ENCODE peak calls at places on chromosome 4, in eight cellular contexts. N is H9; R is hepatocyte; B is lower lobe of right lung; S is CD8-positive, alpha-beta memory T cell; C is cardiac muscle cell; M is BE2C; A is uterus. U is an unnamed sample.
A peak's percentile ranks its signal among the peaks of the same experiment; 100 is the strongest.

GRCh38 chr4:52979020-52979419 is 116.9 kb downstream of the RASL11B start:
- DNase-seq in N (no peak), R (no peak), B (no peak), S (no peak), C (peak; percentile 35), M (no peak), A (no peak), U (no peak)

GRCh38 chr4:101178731-101179130 is 168.6 kb downstream of the PPP3CA start:
- DNase-seq in N (no peak), R (no peak), B (no peak), S (no peak), C (no peak), M (no peak), A (no peak), U (no peak)

GRCh38 chr4:48194986-48195773 is 61.1 kb upstream of the TXK start:
- DNase-seq in N (no peak), R (no peak), B (no peak), S (no peak), C (no peak), M (no peak), A (no peak), U (no peak)

GRCh38 chr4:55910140-55910539 is 38.6 kb upstream of the CEP135 start:
- DNase-seq in N (no peak), R (no peak), B (no peak), S (no peak), C (no peak), M (no peak), A (no peak), U (no peak)

GRCh38 chr4:6282247-6282646 is 12.6 kb downstream of the WFS1 start:
- DNase-seq in N (no peak), R (no peak), B (no peak), S (no peak), C (no peak), M (no peak), A (no peak), U (no peak)

GRCh38 chr4:2763511-2763967 is 7.4 kb upstream of the TNIP2 start:
- DNase-seq in N (no peak), R (no peak), B (peak; percentile 50), S (no peak), C (no peak), M (no peak), A (no peak), U (no peak)

GRCh38 chr4:122765702-122766352 is 33.3 kb downstream of the BBS12 start:
- DNase-seq in N (no peak), R (peak; percentile 26), B (no peak), S (no peak), C (no peak), M (no peak), A (no peak), U (no peak)

GRCh38 chr4:181030961-181031360 is 1212.2 kb upstream of the TENM3 start:
- DNase-seq in N (no peak), R (no peak), B (no peak), S (no peak), C (no peak), M (no peak), A (no peak), U (no peak)

GRCh38 chr4:186297013-186297645 is 31.1 kb downstream of the F11 start:
- DNase-seq in N (no peak), R (peak; percentile 73), B (no peak), S (no peak), C (peak; percentile 60), M (no peak), A (no peak), U (no peak)

GRCh38 chr4:80017125-80017854 is 55.7 kb downstream of the ANTXR2 start:
- DNase-seq in N (no peak), R (no peak), B (no peak), S (no peak), C (peak; percentile 5), M (no peak), A (no peak), U (no peak)

GRCh38 chr4:15963568-15963967 is 593 bp upstream of the FGFBP2 start:
- DNase-seq in N (no peak), R (no peak), B (peak; percentile 71), S (peak; percentile 36), C (no peak), M (no peak), A (no peak), U (no peak)

GRCh38 chr4:107692197-107692596 is 27.8 kb downstream of the PAPSS1 start:
- DNase-seq in N (no peak), R (no peak), B (no peak), S (no peak), C (no peak), M (no peak), A (no peak), U (no peak)

GRCh38 chr4:88030565-88031310 is 23.3 kb downstream of the PKD2 start:
- DNase-seq in N (no peak), R (no peak), B (no peak), S (no peak), C (no peak), M (no peak), A (no peak), U (no peak)

GRCh38 chr4:97720869-97721432 is 422.3 kb downstream of the STPG2 start:
- DNase-seq in N (no peak), R (peak; percentile 28), B (no peak), S (no peak), C (no peak), M (peak; percentile 36), A (no peak), U (no peak)

GRCh38 chr4:8112672-8113071 is 45.9 kb downstream of the ABLIM2 start:
- DNase-seq in N (no peak), R (no peak), B (no peak), S (no peak), C (no peak), M (no peak), A (no peak), U (no peak)

GRCh38 chr4:52711271-52711670 is 40.0 kb downstream of the ERVMER34-1 start:
- DNase-seq in N (no peak), R (no peak), B (no peak), S (no peak), C (no peak), M (no peak), A (no peak), U (no peak)

GRCh38 chr4:140309124-140309870 is 64.1 kb upstream of the SCOC start:
- DNase-seq in N (peak; percentile 47), R (no peak), B (no peak), S (no peak), C (no peak), M (no peak), A (no peak), U (no peak)

GRCh38 chr4:112284166-112284565 is 1.5 kb downstream of the TIFA start:
- DNase-seq in N (no peak), R (no peak), B (no peak), S (no peak), C (no peak), M (no peak), A (no peak), U (no peak)

DNA sequence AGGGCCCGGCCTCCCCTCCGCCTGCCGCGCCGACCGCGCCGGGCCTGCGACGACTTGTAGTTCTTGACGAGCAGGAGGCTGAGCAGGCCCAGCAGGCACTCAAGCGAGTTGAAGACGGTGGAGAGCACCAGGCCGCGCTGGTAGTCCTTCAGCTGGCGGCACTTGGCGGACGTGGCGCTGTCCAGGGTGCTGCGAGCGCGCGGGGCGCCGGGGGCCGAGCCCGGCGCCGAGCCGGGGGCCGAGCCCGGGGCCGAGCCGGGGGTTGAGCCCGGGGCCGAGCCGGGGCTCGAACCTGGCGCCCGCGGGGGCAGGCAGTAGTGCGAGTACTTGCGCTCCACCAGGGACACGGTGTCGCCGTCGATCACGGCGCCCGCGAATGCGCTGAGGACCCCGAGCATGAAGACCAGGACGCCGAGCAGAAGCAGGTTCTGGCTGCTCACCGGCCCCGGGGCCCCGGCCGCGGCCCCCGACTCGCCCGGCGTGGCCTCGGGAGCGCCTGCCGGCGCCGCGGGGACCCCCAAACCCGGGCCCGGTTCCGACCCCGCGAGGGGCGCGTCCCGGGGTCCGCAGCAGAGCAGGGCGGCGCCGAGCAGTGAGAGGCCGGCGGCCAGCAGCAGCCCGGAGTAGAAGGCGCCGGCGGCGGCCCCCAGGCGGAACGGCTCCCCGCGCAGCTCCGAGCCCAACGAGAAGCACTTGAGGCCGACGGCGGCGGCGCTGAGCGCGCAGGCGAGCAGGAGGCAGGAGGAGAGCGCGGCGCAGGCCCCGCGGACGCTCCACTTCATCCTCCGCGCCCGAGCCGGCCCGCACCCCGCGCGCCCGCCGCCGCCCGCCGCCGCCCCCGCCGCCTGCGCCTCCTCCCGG is 584 bp downstream of the TMEM271 start:
- DNase-seq in N (peak; percentile 83), R (peak; percentile 85), B (no peak), S (no peak), C (peak; percentile 92), M (no peak), A (no peak), U (no peak)
- H3K9me3 ChIP-seq in N (no peaks in the 10 kb centered on the region), R (no peaks in the 10 kb centered on the region), B (no peaks in the 10 kb centered on the region), S (no peaks in the 10 kb centered on the region), C (no peaks in the 10 kb centered on the region), M (no peaks in the 10 kb centered on the region), A (no peaks in the 10 kb centered on the region), U (no peaks in the 10 kb centered on the region)

DNA sequence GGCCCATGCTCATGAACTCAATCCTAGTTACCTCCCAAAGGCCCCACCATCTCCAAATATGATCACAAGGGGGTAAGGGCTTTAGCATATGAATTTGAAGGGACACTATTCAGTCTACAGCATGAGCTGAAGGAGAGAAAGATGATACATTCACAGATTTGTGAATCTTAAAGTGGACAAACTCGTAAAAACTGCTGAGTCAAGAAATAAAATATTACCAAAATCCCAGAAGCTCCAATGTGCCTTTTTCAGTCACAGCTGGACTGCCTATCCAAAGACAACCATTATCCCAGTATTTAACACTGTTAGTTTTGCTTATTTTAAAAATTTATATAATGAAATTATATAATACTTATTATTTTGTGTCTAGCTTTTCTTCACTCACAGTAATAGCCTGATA is 109.0 kb downstream of the CXXC4 start:
- DNase-seq in N (no peak), R (no peak), B (no peak), S (no peak), C (no peak), M (no peak), A (no peak), U (no peak)
- H3K9me3 ChIP-seq in N (no peaks in the 10 kb centered on the region), R (no peaks in the 10 kb centered on the region), B (no peaks in the 10 kb centered on the region), S (no peaks in the 10 kb centered on the region), C (no peaks in the 10 kb centered on the region), M (no peaks in the 10 kb centered on the region), A (no peaks in the 10 kb centered on the region), U (no peaks in the 10 kb centered on the region)

GRCh38 chr4:386708-387105 is 49.1 kb downstream of the ZNF141 start:
- DNase-seq in N (no peak), R (no peak), B (no peak), S (no peak), C (no peak), M (no peak), A (no peak), U (no peak)
- H3K9me3 ChIP-seq in N (peaks cover 26% of the 10 kb centered on the region), R (peaks cover 13% of the 10 kb centered on the region), B (peaks cover 98% of the 10 kb centered on the region), S (peaks cover 46% of the 10 kb centered on the region), C (peaks cover 2% of the 10 kb centered on the region), M (peaks cover 5% of the 10 kb centered on the region), A (peaks cover 51% of the 10 kb centered on the region), U (peaks cover 22% of the 10 kb centered on the region)

GRCh38 chr4:65773636-65774035 is 103.3 kb upstream of the EPHA5 start:
- DNase-seq in N (no peak), R (no peak), B (no peak), S (no peak), C (no peak), M (no peak), A (no peak), U (no peak)
- H3K9me3 ChIP-seq in N (no peaks in the 10 kb centered on the region), R (no peaks in the 10 kb centered on the region), B (peaks cover 5% of the 10 kb centered on the region), S (no peaks in the 10 kb centered on the region), C (no peaks in the 10 kb centered on the region), M (peaks cover 5% of the 10 kb centered on the region), A (no peaks in the 10 kb centered on the region), U (no peaks in the 10 kb centered on the region)

U was measured in esophagus squamous epithelium.